ENCODE peak calls at places on chromosomes 2 and 18, in five cellular contexts. One of them, this sample, is unnamed.

GRCh38 chr2:36371963-36372391 is 16.4 kb downstream of the CRIM1 start:
- DNase-seq in lower lobe of right lung: no peak
- DNase-seq in esophagus squamous epithelium: no peak
- DNase-seq in body of pancreas: no peak
- DNase-seq in CD8-positive, alpha-beta T cell: no peak
- DNase-seq in this sample: no peak

GRCh38 chr2:64978514-64979268 is 10.5 kb upstream of the SLC1A4 start:
- DNase-seq in lower lobe of right lung: no peak
- DNase-seq in CD8-positive, alpha-beta T cell: no peak
- DNase-seq in esophagus squamous epithelium: no peak
- DNase-seq in body of pancreas: no peak
- DNase-seq in this sample: no peak

GRCh38 chr2:183903026-183903425 is 695.3 kb upstream of the ZNF804A start:
- DNase-seq in lower lobe of right lung: no peak
- DNase-seq in CD8-positive, alpha-beta T cell: no peak
- DNase-seq in esophagus squamous epithelium: no peak
- DNase-seq in body of pancreas: no peak
- DNase-seq in this sample: no peak

GRCh38 chr18:37734406-37734805 is 168.8 kb upstream of the CELF4 start:
- DNase-seq in CD8-positive, alpha-beta T cell: no peak
- DNase-seq in body of pancreas: no peak
- DNase-seq in esophagus squamous epithelium: no peak
- DNase-seq in lower lobe of right lung: no peak
- DNase-seq in this sample: no peak

GRCh38 chr2:236338495-236339184 is 74.4 kb upstream of the ASB18 start:
- DNase-seq in esophagus squamous epithelium: no peak
- DNase-seq in body of pancreas: peak; percentile 24
- DNase-seq in CD8-positive, alpha-beta T cell: no peak
- DNase-seq in lower lobe of right lung: peak; percentile 59
- DNase-seq in this sample: no peak

GRCh38 chr18:79355433-79356335 is 40.0 kb upstream of the NFATC1 start:
- DNase-seq in esophagus squamous epithelium: no peak
- DNase-seq in CD8-positive, alpha-beta T cell: no peak
- DNase-seq in body of pancreas: no peak
- DNase-seq in lower lobe of right lung: no peak
- DNase-seq in this sample: no peak

GRCh38 chr2:72544554-72544953 is 281.3 kb downstream of the EXOC6B start:
- DNase-seq in esophagus squamous epithelium: no peak
- DNase-seq in body of pancreas: no peak
- DNase-seq in lower lobe of right lung: no peak
- DNase-seq in CD8-positive, alpha-beta T cell: no peak
- DNase-seq in this sample: no peak

GRCh38 chr2:216533504-216534068 is 34.9 kb downstream of the RPL37A start:
- DNase-seq in esophagus squamous epithelium: no peak
- DNase-seq in CD8-positive, alpha-beta T cell: no peak
- DNase-seq in lower lobe of right lung: no peak
- DNase-seq in body of pancreas: no peak
- DNase-seq in this sample: no peak

GRCh38 chr2:163711244-163711643 is 24.6 kb downstream of the FIGN start:
- DNase-seq in esophagus squamous epithelium: no peak
- DNase-seq in body of pancreas: no peak
- DNase-seq in lower lobe of right lung: no peak
- DNase-seq in CD8-positive, alpha-beta T cell: no peak
- DNase-seq in this sample: no peak

GRCh38 chr18:77765468-77765867 is 515.8 kb downstream of the GALR1 start:
- DNase-seq in esophagus squamous epithelium: no peak
- DNase-seq in CD8-positive, alpha-beta T cell: no peak
- DNase-seq in body of pancreas: peak; percentile 7
- DNase-seq in lower lobe of right lung: no peak
- DNase-seq in this sample: no peak

GRCh38 chr2:126703311-126703710 is 47.4 kb downstream of the GYPC start:
- DNase-seq in body of pancreas: no peak
- DNase-seq in CD8-positive, alpha-beta T cell: no peak
- DNase-seq in esophagus squamous epithelium: no peak
- DNase-seq in lower lobe of right lung: no peak
- DNase-seq in this sample: no peak

GRCh38 chr2:26922638-26923466 is 47.6 kb upstream of the MAPRE3 start:
- DNase-seq in esophagus squamous epithelium: no peak
- DNase-seq in CD8-positive, alpha-beta T cell: peak; percentile 38
- DNase-seq in lower lobe of right lung: no peak
- DNase-seq in body of pancreas: peak; percentile 65
- DNase-seq in this sample: peak; percentile 18

GRCh38 chr2:45637440-45637839 is 14.0 kb upstream of the PRKCE start:
- DNase-seq in lower lobe of right lung: no peak
- DNase-seq in esophagus squamous epithelium: no peak
- DNase-seq in body of pancreas: peak; percentile 40
- DNase-seq in CD8-positive, alpha-beta T cell: no peak
- DNase-seq in this sample: no peak

GRCh38 chr2:104872866-104873688 is 19.2 kb downstream of the POU3F3 start:
- DNase-seq in body of pancreas: peak; percentile 79
- DNase-seq in lower lobe of right lung: peak; percentile 69
- DNase-seq in CD8-positive, alpha-beta T cell: no peak
- DNase-seq in esophagus squamous epithelium: no peak
- DNase-seq in this sample: no peak

GRCh38 chr2:20225294-20226151 is 593 bp upstream of the SDC1 start:
- DNase-seq in body of pancreas: peak; percentile 69
- DNase-seq in lower lobe of right lung: peak; percentile 87
- DNase-seq in CD8-positive, alpha-beta T cell: no peak
- DNase-seq in esophagus squamous epithelium: peak; percentile 9
- DNase-seq in this sample: peak; percentile 4

GRCh38 chr18:9822587-9822986 is 63.2 kb upstream of the TXNDC2 start:
- DNase-seq in lower lobe of right lung: no peak
- DNase-seq in body of pancreas: no peak
- DNase-seq in CD8-positive, alpha-beta T cell: no peak
- DNase-seq in esophagus squamous epithelium: no peak
- DNase-seq in this sample: no peak

GRCh38 chr2:47088371-47089082 is 66.6 kb downstream of the STPG4 start:
- DNase-seq in esophagus squamous epithelium: no peak
- DNase-seq in body of pancreas: no peak
- DNase-seq in lower lobe of right lung: no peak
- DNase-seq in CD8-positive, alpha-beta T cell: no peak
- DNase-seq in this sample: no peak

GRCh38 chr2:238138331-238139102 is at the start of gene KLHL30:
- DNase-seq in body of pancreas: no peak
- DNase-seq in CD8-positive, alpha-beta T cell: no peak
- DNase-seq in lower lobe of right lung: no peak
- DNase-seq in esophagus squamous epithelium: no peak
- DNase-seq in this sample: no peak

GRCh38 chr2:184178229-184178628 is 420.1 kb upstream of the ZNF804A start:
- DNase-seq in lower lobe of right lung: no peak
- DNase-seq in CD8-positive, alpha-beta T cell: no peak
- DNase-seq in esophagus squamous epithelium: no peak
- DNase-seq in body of pancreas: no peak
- DNase-seq in this sample: no peak

GRCh38 chr2:231781798-231782726 is 980 bp upstream of the PDE6D start:
- DNase-seq in esophagus squamous epithelium: no peak
- DNase-seq in body of pancreas: peak; percentile 44
- DNase-seq in CD8-positive, alpha-beta T cell: peak; percentile 22
- DNase-seq in lower lobe of right lung: no peak
- DNase-seq in this sample: no peak

GRCh38 chr2:207334631-207335371 is 169.1 kb upstream of the KLF7 start:
- DNase-seq in CD8-positive, alpha-beta T cell: no peak
- DNase-seq in esophagus squamous epithelium: no peak
- DNase-seq in body of pancreas: peak; percentile 58
- DNase-seq in lower lobe of right lung: peak; percentile 56
- DNase-seq in this sample: no peak

GRCh38 chr2:25372405-25373268 is 30.9 kb upstream of the DNMT3A start:
- DNase-seq in CD8-positive, alpha-beta T cell: no peak
- DNase-seq in body of pancreas: no peak
- DNase-seq in lower lobe of right lung: no peak
- DNase-seq in esophagus squamous epithelium: no peak
- DNase-seq in this sample: no peak

GRCh38 chr2:14756981-14757657 is 124.6 kb downstream of the LRATD1 start:
- DNase-seq in CD8-positive, alpha-beta T cell: no peak
- DNase-seq in lower lobe of right lung: no peak
- DNase-seq in body of pancreas: peak; percentile 16
- DNase-seq in esophagus squamous epithelium: no peak
- DNase-seq in this sample: no peak

GRCh38 chr2:52929412-52929811 is 838.2 kb upstream of the CHAC2 start:
- DNase-seq in lower lobe of right lung: no peak
- DNase-seq in esophagus squamous epithelium: no peak
- DNase-seq in body of pancreas: no peak
- DNase-seq in CD8-positive, alpha-beta T cell: no peak
- DNase-seq in this sample: no peak

GRCh38 chr2:239225456-239225855 is 175.4 kb downstream of the HDAC4 start:
- DNase-seq in CD8-positive, alpha-beta T cell: no peak
- DNase-seq in esophagus squamous epithelium: no peak
- DNase-seq in body of pancreas: no peak
- DNase-seq in lower lobe of right lung: no peak
- DNase-seq in this sample: no peak

GRCh38 chr2:219018726-219019125 is 22.6 kb downstream of the CFAP65 start:
- DNase-seq in body of pancreas: no peak
- DNase-seq in esophagus squamous epithelium: no peak
- DNase-seq in CD8-positive, alpha-beta T cell: no peak
- DNase-seq in lower lobe of right lung: peak; percentile 28
- DNase-seq in this sample: no peak

GRCh38 chr18:26405190-26405781 is 143.1 kb downstream of the KCTD1 start:
- DNase-seq in body of pancreas: peak; percentile 46
- DNase-seq in esophagus squamous epithelium: no peak
- DNase-seq in CD8-positive, alpha-beta T cell: no peak
- DNase-seq in lower lobe of right lung: no peak
- DNase-seq in this sample: no peak

GRCh38 chr18:57585421-57585820 is 1.1 kb downstream of the FECH start:
- DNase-seq in esophagus squamous epithelium: no peak
- DNase-seq in CD8-positive, alpha-beta T cell: no peak
- DNase-seq in body of pancreas: no peak
- DNase-seq in lower lobe of right lung: no peak
- DNase-seq in this sample: no peak

GRCh38 chr2:240997856-240998705 is at the start of gene SNED1:
- DNase-seq in CD8-positive, alpha-beta T cell: peak; percentile 65
- DNase-seq in body of pancreas: peak; percentile 91
- DNase-seq in lower lobe of right lung: peak; percentile 95
- DNase-seq in esophagus squamous epithelium: no peak
- DNase-seq in this sample: peak; percentile 68

GRCh38 chr2:43542285-43542933 is 53.4 kb downstream of the THADA start:
- DNase-seq in esophagus squamous epithelium: no peak
- DNase-seq in CD8-positive, alpha-beta T cell: no peak
- DNase-seq in body of pancreas: no peak
- DNase-seq in lower lobe of right lung: no peak
- DNase-seq in this sample: no peak

GRCh38 chr2:219056896-219057708 is 3.6 kb downstream of the IHH start:
- DNase-seq in esophagus squamous epithelium: no peak
- DNase-seq in CD8-positive, alpha-beta T cell: no peak
- DNase-seq in lower lobe of right lung: no peak
- DNase-seq in body of pancreas: no peak
- DNase-seq in this sample: no peak

GRCh38 chr2:88627856-88628568 is 748 bp upstream of the EIF2AK3 start:
- DNase-seq in lower lobe of right lung: peak; percentile 96
- DNase-seq in esophagus squamous epithelium: peak; percentile 33
- DNase-seq in body of pancreas: peak; percentile 96
- DNase-seq in CD8-positive, alpha-beta T cell: peak; percentile 86
- DNase-seq in this sample: peak; percentile 48

GRCh38 chr2:126771094-126771493 is 115.1 kb downstream of the GYPC start:
- DNase-seq in esophagus squamous epithelium: no peak
- DNase-seq in CD8-positive, alpha-beta T cell: no peak
- DNase-seq in lower lobe of right lung: no peak
- DNase-seq in body of pancreas: no peak
- DNase-seq in this sample: no peak

GRCh38 chr18:31399336-31400032 is 22.9 kb downstream of the DSG4 start:
- DNase-seq in lower lobe of right lung: no peak
- DNase-seq in esophagus squamous epithelium: no peak
- DNase-seq in body of pancreas: no peak
- DNase-seq in CD8-positive, alpha-beta T cell: no peak
- DNase-seq in this sample: no peak

GRCh38 chr2:1047485-1047884 is 96.8 kb downstream of the SNTG2 start:
- DNase-seq in body of pancreas: no peak
- DNase-seq in CD8-positive, alpha-beta T cell: no peak
- DNase-seq in lower lobe of right lung: no peak
- DNase-seq in esophagus squamous epithelium: no peak
- DNase-seq in this sample: no peak
- TF ChIP-seq CTCF in body of pancreas: peak; percentile 8
- TF ChIP-seq CTCF in CD8-positive, alpha-beta T cell: no peak
- TF ChIP-seq CTCF in lower lobe of right lung: no peak
- TF ChIP-seq CTCF in esophagus squamous epithelium: no peak
- TF ChIP-seq CTCF in this sample: no peak

GRCh38 chr2:110816404-110817365 is 84.3 kb downstream of the ACOXL start:
- DNase-seq in lower lobe of right lung: no peak
- DNase-seq in esophagus squamous epithelium: no peak
- DNase-seq in CD8-positive, alpha-beta T cell: no peak
- DNase-seq in body of pancreas: no peak
- DNase-seq in this sample: no peak

GRCh38 chr2:110810404-110810803 is 78.0 kb downstream of the ACOXL start:
- DNase-seq in CD8-positive, alpha-beta T cell: no peak
- DNase-seq in lower lobe of right lung: no peak
- DNase-seq in body of pancreas: no peak
- DNase-seq in esophagus squamous epithelium: no peak
- DNase-seq in this sample: no peak

GRCh38 chr2:110812726-110813645 is 80.6 kb downstream of the ACOXL start:
- DNase-seq in esophagus squamous epithelium: no peak
- DNase-seq in lower lobe of right lung: no peak
- DNase-seq in body of pancreas: no peak
- DNase-seq in CD8-positive, alpha-beta T cell: no peak
- DNase-seq in this sample: no peak

GRCh38 chr2:110815938-110816337 is 83.6 kb downstream of the ACOXL start:
- DNase-seq in esophagus squamous epithelium: no peak
- DNase-seq in lower lobe of right lung: no peak
- DNase-seq in body of pancreas: no peak
- DNase-seq in CD8-positive, alpha-beta T cell: no peak
- DNase-seq in this sample: no peak

GRCh38 chr2:110813896-110814295 is 81.5 kb downstream of the ACOXL start:
- DNase-seq in lower lobe of right lung: no peak
- DNase-seq in body of pancreas: no peak
- DNase-seq in esophagus squamous epithelium: no peak
- DNase-seq in CD8-positive, alpha-beta T cell: no peak
- DNase-seq in this sample: no peak
- H3K27ac ChIP-seq in lower lobe of right lung: no peak overlapping the region
- H3K27ac ChIP-seq in body of pancreas: no peak overlapping the region
- H3K27ac ChIP-seq in esophagus squamous epithelium: no peak overlapping the region
- H3K27ac ChIP-seq in CD8-positive, alpha-beta T cell: no peak overlapping the region
- H3K27ac ChIP-seq in this sample: no peak overlapping the region

DNA sequence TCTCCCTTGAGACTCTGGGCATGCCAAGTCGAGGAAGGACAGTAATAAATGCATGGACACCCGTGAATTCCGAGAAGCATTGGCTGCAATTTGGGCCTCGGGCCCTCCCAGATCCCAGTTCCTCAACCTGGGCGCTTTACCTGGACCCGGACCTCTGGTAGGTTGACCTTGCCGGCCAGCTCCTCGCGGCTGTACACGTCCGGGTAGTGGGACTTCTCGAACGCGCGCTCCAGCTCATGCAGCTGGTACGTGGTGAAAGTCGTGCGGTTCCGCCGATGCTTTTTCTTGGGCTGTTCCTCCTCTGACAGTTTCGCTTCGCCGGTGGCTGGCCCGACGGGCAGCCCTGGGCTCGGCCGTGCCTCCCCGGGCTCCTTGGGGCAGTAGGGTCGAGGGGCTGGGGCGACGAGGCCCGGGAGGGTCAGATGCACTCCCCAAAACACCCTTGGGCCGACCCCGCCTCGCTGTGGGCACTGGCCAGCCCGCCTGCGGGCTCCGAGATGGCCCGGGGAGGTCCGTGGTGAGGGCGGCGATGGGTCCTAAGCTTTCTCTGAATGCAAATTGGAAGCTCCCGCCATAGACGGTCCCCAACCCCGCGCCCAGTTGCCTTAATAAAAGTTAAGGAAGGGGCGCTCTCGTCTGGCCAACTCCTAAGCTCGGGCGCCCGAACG is 899 bp downstream of the RAX start:
- DNase-seq in lower lobe of right lung: no peak
- DNase-seq in body of pancreas: no peak
- DNase-seq in CD8-positive, alpha-beta T cell: no peak
- DNase-seq in esophagus squamous epithelium: no peak
- DNase-seq in this sample: no peak
- H3K27me3 ChIP-seq in lower lobe of right lung: peaks cover 98% of the 10 kb centered on the region
- H3K27me3 ChIP-seq in body of pancreas: peaks cover 53% of the 10 kb centered on the region
- H3K27me3 ChIP-seq in CD8-positive, alpha-beta T cell: peaks cover 23% of the 10 kb centered on the region
- H3K27me3 ChIP-seq in esophagus squamous epithelium: peaks cover 68% of the 10 kb centered on the region
- H3K27me3 ChIP-seq in this sample: peaks cover 93% of the 10 kb centered on the region

GRCh38 chr2:50575232-50575631 is 456.7 kb downstream of the NRXN1 start:
- DNase-seq in body of pancreas: no peak
- DNase-seq in esophagus squamous epithelium: no peak
- DNase-seq in lower lobe of right lung: no peak
- DNase-seq in CD8-positive, alpha-beta T cell: no peak
- DNase-seq in this sample: no peak
- TF ChIP-seq CTCF in body of pancreas: no peak
- TF ChIP-seq CTCF in esophagus squamous epithelium: no peak
- TF ChIP-seq CTCF in lower lobe of right lung: no peak
- TF ChIP-seq CTCF in CD8-positive, alpha-beta T cell: no peak
- TF ChIP-seq CTCF in this sample: no peak

This sample was measured in CD4-positive, alpha-beta T cell.